ENCODE peak calls at places on chromosomes 3 and 15, in six cellular contexts. S, E, P, T, N and F are unnamed samples.

GRCh38 chr15:88695595-88696186 is 56.9 kb downstream of the ISG20 start:
- DNase-seq in S (no peak), E (no peak), P (no peak), T (no peak), N (no peak), F (no peak)

GRCh38 chr3:142315083-142315482 is 89.7 kb upstream of the GK5 start:
- DNase-seq in S (no peak), E (no peak), P (peak), T (no peak), N (no peak), F (peak)

GRCh38 chr15:95988574-95988887 is 342.0 kb upstream of the NR2F2 start:
- DNase-seq in S (no peak), E (no peak), P (peak), T (peak), N (no peak), F (no peak)

GRCh38 chr15:60585743-60586708 is 107.1 kb upstream of the ICE2 start:
- DNase-seq in S (peak), E (peak), P (peak), T (peak), N (peak), F (peak)

GRCh38 chr3:107845355-107846281 is 245.2 kb downstream of the CD47 start:
- DNase-seq in S (no peak), E (no peak), P (peak), T (no peak), N (no peak), F (no peak)

GRCh38 chr15:56739964-56740640 is 6.8 kb upstream of the ZNF280D start:
- DNase-seq in S (no peak), E (no peak), P (peak), T (no peak), N (no peak), F (no peak)

GRCh38 chr3:82475306-82475705 is 713.9 kb upstream of the GBE1 start:
- DNase-seq in S (no peak), E (no peak), P (no peak), T (no peak), N (no peak), F (no peak)

GRCh38 chr3:53708001-53708621 is 138.1 kb downstream of the CHDH start:
- DNase-seq in S (no peak), E (no peak), P (no peak), T (no peak), N (no peak), F (no peak)

GRCh38 chr15:43093026-43093425 is 12.8 kb downstream of the UBR1 start:
- DNase-seq in S (peak), E (no peak), P (peak), T (no peak), N (no peak), F (peak)

GRCh38 chr3:62922326-62922725 is 47.1 kb upstream of the CADPS start:
- DNase-seq in S (no peak), E (no peak), P (no peak), T (no peak), N (no peak), F (no peak)

DNA sequence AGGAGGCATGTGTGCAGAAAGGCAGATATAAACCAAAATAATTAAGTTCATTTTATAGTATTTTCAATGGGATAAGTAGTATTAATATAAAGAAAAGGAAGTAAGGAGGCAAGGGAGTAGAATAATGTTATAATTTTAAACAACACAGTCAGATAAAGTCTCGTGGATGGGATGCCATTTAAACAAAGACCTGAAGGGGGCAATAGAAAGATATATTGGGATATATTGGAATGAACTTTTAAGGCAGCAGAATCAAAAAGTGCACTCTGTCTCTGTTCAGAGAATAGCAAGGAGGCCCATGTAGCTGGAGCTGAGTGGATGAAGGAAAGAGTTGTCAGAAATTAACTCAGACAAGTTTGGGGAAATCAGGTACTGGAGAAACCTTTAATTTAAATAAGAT is 158.7 kb downstream of the CGGBP1 start:
- DNase-seq in S (no peak), E (peak), P (peak), T (no peak), N (no peak), F (no peak)
- TF ChIP-seq CTCF in S (no peak), E (no peak), P (peak), T (peak), N (no peak), F (peak)

DNA sequence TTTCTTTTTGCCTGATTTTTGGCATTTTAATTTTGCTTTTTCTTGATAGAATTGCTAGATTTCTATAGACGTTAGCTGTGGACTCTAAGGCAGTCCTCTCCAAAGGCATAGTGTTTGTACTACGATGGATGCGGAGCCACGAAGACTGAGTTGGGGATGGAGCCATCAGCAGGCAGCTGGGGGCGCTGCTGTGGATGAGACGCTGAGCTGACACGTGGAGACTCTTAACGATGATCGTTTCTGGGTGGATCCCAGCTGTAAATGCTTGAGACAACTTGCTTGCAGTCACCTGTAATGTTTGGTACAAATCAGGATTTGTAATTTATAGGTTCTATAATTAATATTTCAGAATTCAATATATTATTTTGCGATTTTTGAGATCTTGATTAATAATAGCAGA is 13.3 kb upstream of the PPP1R2 start:
- DNase-seq in S (no peak), E (no peak), P (peak), T (no peak), N (peak), F (no peak)
- TF ChIP-seq CTCF in S (peak), E (no peak), P (peak), T (no peak), N (no peak), F (peak)

DNA sequence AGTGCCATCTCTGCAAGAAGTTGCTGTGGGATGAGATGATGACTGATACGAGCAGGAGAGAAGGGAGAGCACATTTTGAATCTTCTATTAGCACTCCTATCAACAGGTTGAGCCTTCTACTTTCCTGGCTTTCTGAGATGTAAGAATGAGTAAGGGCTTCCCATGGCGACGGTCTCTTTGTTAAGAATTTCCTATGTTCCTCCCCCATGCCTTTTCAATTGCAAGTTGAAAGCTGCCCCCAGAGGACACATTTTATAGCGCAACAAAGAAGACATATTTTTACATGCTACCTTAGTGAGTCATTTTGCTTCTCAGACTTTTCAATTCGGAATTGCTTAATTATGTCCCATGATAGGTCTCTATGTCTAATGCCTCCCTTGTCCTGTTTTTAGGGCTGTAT is 71.3 kb upstream of the LRTM1 start:
- DNase-seq in S (no peak), E (no peak), P (peak), T (no peak), N (peak), F (peak)
- TF ChIP-seq CTCF in S (no peak), E (no peak), P (peak), T (no peak), N (peak), F (peak)

GRCh38 chr3:10882851-10883250 is 66.8 kb downstream of the SLC6A11 start:
- DNase-seq in S (no peak), E (no peak), P (no peak), T (no peak), N (no peak), F (no peak)

GRCh38 chr3:10889206-10889960 is 73.4 kb downstream of the SLC6A11 start:
- DNase-seq in S (no peak), E (no peak), P (no peak), T (no peak), N (no peak), F (no peak)

GRCh38 chr3:10887015-10887414 is 71.0 kb downstream of the SLC6A11 start:
- DNase-seq in S (no peak), E (no peak), P (no peak), T (no peak), N (no peak), F (no peak)

GRCh38 chr3:10888523-10889081 is 72.6 kb downstream of the SLC6A11 start:
- DNase-seq in S (no peak), E (no peak), P (no peak), T (no peak), N (no peak), F (no peak)

GRCh38 chr3:10883478-10884234 is 67.6 kb downstream of the SLC6A11 start:
- DNase-seq in S (peak), E (peak), P (peak), T (peak), N (peak), F (no peak)
- TF ChIP-seq CTCF in S (peak), E (no peak), P (peak), T (peak), N (peak), F (peak)

DNA sequence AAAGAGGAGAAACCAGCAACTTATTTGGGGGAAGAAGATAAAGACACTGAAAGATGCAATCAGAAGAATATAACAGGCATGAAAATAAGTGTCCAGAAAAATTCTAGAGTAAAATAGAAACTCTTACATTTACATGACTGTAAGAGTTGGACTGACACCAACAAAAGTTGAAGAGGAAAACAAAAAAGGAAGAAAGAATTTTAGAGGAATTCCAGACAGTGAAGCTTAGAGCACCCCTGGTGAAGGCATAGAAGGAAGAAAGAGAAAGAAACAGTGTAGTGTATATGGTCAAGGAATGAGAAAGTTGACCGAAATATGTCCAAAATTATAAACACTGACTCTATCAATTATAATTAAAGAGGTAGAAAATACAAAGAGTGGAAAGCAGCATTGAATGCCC is 102.5 kb upstream of the ABI3BP start:
- DNase-seq in S (no peak), E (no peak), P (no peak), T (no peak), N (no peak), F (peak)
- TF ChIP-seq CTCF in S (no peak), E (no peak), P (no peak), T (no peak), N (no peak), F (no peak)

GRCh38 chr3:59605318-59605717 is 555.5 kb upstream of the CFAP20DC start:
- DNase-seq in S (no peak), E (peak), P (no peak), T (no peak), N (no peak), F (no peak)

GRCh38 chr3:59606638-59607262 is 556.9 kb upstream of the CFAP20DC start:
- DNase-seq in S (no peak), E (no peak), P (no peak), T (no peak), N (no peak), F (no peak)

GRCh38 chr3:59605944-59606534 is 556.2 kb upstream of the CFAP20DC start:
- DNase-seq in S (no peak), E (no peak), P (no peak), T (no peak), N (no peak), F (no peak)

GRCh38 chr3:59608356-59608755 is 558.5 kb upstream of the CFAP20DC start:
- DNase-seq in S (no peak), E (no peak), P (no peak), T (no peak), N (no peak), F (no peak)

GRCh38 chr3:59607628-59608027 is 557.8 kb upstream of the CFAP20DC start:
- DNase-seq in S (no peak), E (peak), P (peak), T (no peak), N (no peak), F (no peak)
- TF ChIP-seq CTCF in S (no peak), E (no peak), P (no peak), T (no peak), N (no peak), F (no peak)

DNA sequence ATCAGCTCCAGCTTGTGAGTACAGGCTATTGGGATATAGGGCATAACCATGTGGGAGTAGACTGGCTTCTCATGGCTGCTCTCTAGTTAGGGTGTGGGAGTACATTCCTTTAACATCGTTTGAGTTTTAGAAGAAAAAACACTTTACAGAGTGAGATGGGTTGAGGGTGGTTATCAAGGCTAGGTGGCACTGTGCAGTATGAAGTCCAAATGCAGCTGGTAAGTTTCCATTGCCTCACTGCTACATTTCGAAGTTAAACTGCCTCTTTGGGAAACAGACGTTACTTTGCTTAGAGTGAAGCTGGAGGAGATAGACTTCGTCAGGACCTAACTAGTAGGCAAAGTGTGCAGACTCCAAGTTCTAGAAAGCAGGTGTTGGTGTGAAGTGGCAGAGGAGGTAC is 192.4 kb downstream of the SQOR start:
- DNase-seq in S (no peak), E (no peak), P (no peak), T (no peak), N (no peak), F (no peak)
- TF ChIP-seq CTCF in S (no peak), E (no peak), P (no peak), T (no peak), N (no peak), F (no peak)

GRCh38 chr3:192449036-192449435 is 278.3 kb downstream of the FGF12 start:
- DNase-seq in S (no peak), E (no peak), P (peak), T (no peak), N (no peak), F (no peak)
- TF ChIP-seq CTCF in S (peak), E (no peak), P (peak), T (peak), N (no peak), F (peak)

GRCh38 chr15:59185725-59186124 is 20.9 kb upstream of the LDHAL6B start:
- DNase-seq in S (no peak), E (no peak), P (no peak), T (no peak), N (no peak), F (no peak)
- TF ChIP-seq CTCF in S (no peak), E (no peak), P (no peak), T (no peak), N (no peak), F (peak)

DNA sequence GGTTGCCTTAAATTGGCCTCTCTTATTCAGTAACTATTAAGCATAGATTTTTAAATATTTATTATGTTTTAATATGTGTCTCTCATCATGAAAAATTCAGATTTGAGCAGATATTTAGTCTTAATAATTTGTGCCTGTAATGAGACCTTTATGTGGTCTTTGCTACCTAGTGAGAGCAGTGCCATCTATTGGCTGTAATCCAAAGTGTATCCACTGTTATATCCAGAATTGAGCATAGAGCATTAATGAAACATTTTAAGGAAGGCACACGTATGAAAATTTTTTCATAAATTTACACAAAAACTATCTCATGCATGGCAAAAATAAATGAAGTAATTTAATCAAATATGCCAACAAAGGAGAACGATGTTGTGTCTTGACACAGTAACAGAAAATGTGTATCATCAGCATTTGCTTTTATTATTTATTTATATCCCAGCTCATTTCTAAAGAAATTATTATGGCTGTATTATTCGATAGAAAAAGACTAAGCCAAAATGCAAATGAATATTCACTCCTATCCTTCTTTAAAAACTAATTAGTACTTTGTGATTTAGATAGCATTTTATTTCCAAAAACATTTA is 203.5 kb downstream of the RSRC1 start:
- DNase-seq in S (peak), E (peak), P (peak), T (no peak), N (no peak), F (peak)
- TF ChIP-seq CTCF in S (peak), E (no peak), P (no peak), T (peak), N (peak), F (peak)